ENCODE peak calls at places on chromosomes 5 and 9, in six cellular contexts. One of them, this sample, is unnamed.

GRCh38 chr5:178462846-178463245 is 127.3 kb downstream of the COL23A1 start:
- DNase-seq in IMR-90: no peak
- DNase-seq in trophoblast cell: no peak
- DNase-seq in mesenchymal stem cell: no peak
- DNase-seq in H9: no peak
- DNase-seq in neuronal stem cell: no peak
- DNase-seq in this sample: no peak

GRCh38 chr5:123681061-123681460 is 169.1 kb downstream of the CSNK1G3 start:
- DNase-seq in neuronal stem cell: no peak
- DNase-seq in trophoblast cell: no peak
- DNase-seq in IMR-90: no peak
- DNase-seq in mesenchymal stem cell: peak
- DNase-seq in H9: no peak
- DNase-seq in this sample: no peak

GRCh38 chr9:109600142-109600541 is 102.0 kb upstream of the PTPN3 start:
- DNase-seq in IMR-90: peak
- DNase-seq in neuronal stem cell: no peak
- DNase-seq in H9: no peak
- DNase-seq in mesenchymal stem cell: peak
- DNase-seq in trophoblast cell: no peak
- DNase-seq in this sample: peak

GRCh38 chr5:150622157-150622556 is 18.3 kb upstream of the SYNPO start:
- DNase-seq in neuronal stem cell: no peak
- DNase-seq in trophoblast cell: no peak
- DNase-seq in mesenchymal stem cell: no peak
- DNase-seq in H9: no peak
- DNase-seq in IMR-90: peak
- DNase-seq in this sample: no peak

GRCh38 chr5:73218552-73219171 is 45.7 kb downstream of the TMEM174 start:
- DNase-seq in trophoblast cell: no peak
- DNase-seq in H9: no peak
- DNase-seq in IMR-90: peak
- DNase-seq in neuronal stem cell: no peak
- DNase-seq in mesenchymal stem cell: peak
- DNase-seq in this sample: peak

GRCh38 chr5:1325191-1325741 is 19.6 kb downstream of the CLPTM1L start:
- DNase-seq in trophoblast cell: no peak
- DNase-seq in H9: peak
- DNase-seq in neuronal stem cell: no peak
- DNase-seq in IMR-90: no peak
- DNase-seq in mesenchymal stem cell: no peak
- DNase-seq in this sample: no peak

GRCh38 chr5:156534906-156535305 is 207.9 kb downstream of the SGCD start:
- DNase-seq in H9: no peak
- DNase-seq in trophoblast cell: no peak
- DNase-seq in IMR-90: peak
- DNase-seq in mesenchymal stem cell: no peak
- DNase-seq in neuronal stem cell: no peak
- DNase-seq in this sample: no peak

GRCh38 chr9:92607088-92607487 is 62.8 kb downstream of the IPPK start:
- DNase-seq in trophoblast cell: no peak
- DNase-seq in H9: no peak
- DNase-seq in neuronal stem cell: no peak
- DNase-seq in mesenchymal stem cell: peak
- DNase-seq in IMR-90: peak
- DNase-seq in this sample: no peak

GRCh38 chr9:131707677-131708612 is 31.9 kb downstream of the RAPGEF1 start:
- DNase-seq in IMR-90: peak
- DNase-seq in mesenchymal stem cell: peak
- DNase-seq in trophoblast cell: peak
- DNase-seq in H9: no peak
- DNase-seq in neuronal stem cell: no peak
- DNase-seq in this sample: no peak

GRCh38 chr9:19618816-19619215 is 170.0 kb downstream of the SLC24A2 start:
- DNase-seq in mesenchymal stem cell: no peak
- DNase-seq in IMR-90: no peak
- DNase-seq in neuronal stem cell: no peak
- DNase-seq in H9: no peak
- DNase-seq in trophoblast cell: no peak
- DNase-seq in this sample: no peak

GRCh38 chr5:178425621-178426068 is 164.5 kb downstream of the COL23A1 start:
- DNase-seq in H9: peak
- DNase-seq in neuronal stem cell: no peak
- DNase-seq in trophoblast cell: peak
- DNase-seq in IMR-90: no peak
- DNase-seq in mesenchymal stem cell: no peak
- DNase-seq in this sample: no peak

GRCh38 chr5:138449501-138450239 is 10.8 kb downstream of the REEP2 start:
- DNase-seq in IMR-90: peak
- DNase-seq in mesenchymal stem cell: peak
- DNase-seq in neuronal stem cell: peak
- DNase-seq in H9: peak
- DNase-seq in trophoblast cell: peak
- DNase-seq in this sample: peak

GRCh38 chr9:764105-764524 is 77.4 kb upstream of the DMRT1 start:
- DNase-seq in neuronal stem cell: peak
- DNase-seq in H9: peak
- DNase-seq in IMR-90: peak
- DNase-seq in trophoblast cell: peak
- DNase-seq in mesenchymal stem cell: peak
- DNase-seq in this sample: peak

GRCh38 chr5:90226433-90227099 is 183.0 kb downstream of the CETN3 start:
- DNase-seq in mesenchymal stem cell: no peak
- DNase-seq in trophoblast cell: no peak
- DNase-seq in H9: no peak
- DNase-seq in neuronal stem cell: no peak
- DNase-seq in IMR-90: no peak
- DNase-seq in this sample: no peak

GRCh38 chr5:56479701-56480304 is 246.7 kb upstream of the ANKRD55 start:
- DNase-seq in mesenchymal stem cell: no peak
- DNase-seq in IMR-90: no peak
- DNase-seq in trophoblast cell: no peak
- DNase-seq in neuronal stem cell: no peak
- DNase-seq in H9: no peak
- DNase-seq in this sample: peak

GRCh38 chr5:71865202-71865601 is 146.1 kb downstream of the CARTPT start:
- DNase-seq in mesenchymal stem cell: no peak
- DNase-seq in trophoblast cell: no peak
- DNase-seq in neuronal stem cell: no peak
- DNase-seq in IMR-90: peak
- DNase-seq in H9: no peak
- DNase-seq in this sample: no peak

GRCh38 chr5:161966544-161966943 is 101.0 kb upstream of the GABRG2 start:
- DNase-seq in trophoblast cell: no peak
- DNase-seq in neuronal stem cell: peak
- DNase-seq in mesenchymal stem cell: no peak
- DNase-seq in H9: no peak
- DNase-seq in IMR-90: no peak
- DNase-seq in this sample: peak

GRCh38 chr9:86511614-86512360 is 157.6 kb upstream of the TUT7 start:
- DNase-seq in trophoblast cell: no peak
- DNase-seq in mesenchymal stem cell: no peak
- DNase-seq in H9: no peak
- DNase-seq in neuronal stem cell: no peak
- DNase-seq in IMR-90: no peak
- DNase-seq in this sample: no peak

GRCh38 chr9:21549251-21549765 is 67.2 kb upstream of the IFNE start:
- DNase-seq in H9: no peak
- DNase-seq in mesenchymal stem cell: no peak
- DNase-seq in trophoblast cell: no peak
- DNase-seq in IMR-90: peak
- DNase-seq in neuronal stem cell: no peak
- DNase-seq in this sample: no peak

GRCh38 chr5:37730896-37731455 is 108.9 kb downstream of the GDNF start:
- DNase-seq in H9: no peak
- DNase-seq in trophoblast cell: no peak
- DNase-seq in IMR-90: no peak
- DNase-seq in neuronal stem cell: no peak
- DNase-seq in mesenchymal stem cell: no peak
- DNase-seq in this sample: peak

GRCh38 chr5:133404724-133405123 is 207.6 kb downstream of the FSTL4 start:
- DNase-seq in mesenchymal stem cell: no peak
- DNase-seq in H9: peak
- DNase-seq in trophoblast cell: no peak
- DNase-seq in neuronal stem cell: no peak
- DNase-seq in IMR-90: no peak
- DNase-seq in this sample: peak

DNA sequence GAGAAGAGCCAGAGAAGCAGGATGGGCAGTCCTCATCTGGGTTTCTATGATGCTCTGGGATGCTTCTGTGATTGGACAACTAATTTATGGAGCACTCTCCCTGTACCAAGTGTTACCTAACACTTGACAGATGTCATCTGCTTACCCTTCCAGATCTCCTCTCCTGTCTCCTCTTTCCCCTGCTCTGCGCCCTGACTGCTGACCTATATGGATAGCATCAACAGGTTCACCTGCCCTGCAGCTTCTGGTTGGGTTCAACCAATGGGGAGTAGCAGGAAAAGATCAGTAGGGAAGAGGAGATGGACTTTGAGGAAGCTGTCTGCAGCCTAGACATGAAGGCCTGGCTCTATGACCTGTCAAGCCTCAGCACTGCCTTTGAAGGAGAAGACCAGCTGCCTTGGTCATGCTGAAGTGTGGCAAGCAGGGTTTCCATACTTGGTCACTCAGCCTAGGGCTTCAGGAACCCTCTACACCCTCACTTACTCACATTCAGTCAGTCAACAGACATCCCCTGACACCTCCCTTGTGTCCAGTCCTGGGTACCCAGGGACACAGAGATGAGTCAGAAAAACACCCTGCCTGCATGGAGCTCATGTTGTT is 11.3 kb upstream of the P4HA2 start:
- DNase-seq in trophoblast cell: no peak
- DNase-seq in H9: peak
- DNase-seq in mesenchymal stem cell: no peak
- DNase-seq in IMR-90: no peak
- DNase-seq in neuronal stem cell: no peak
- DNase-seq in this sample: no peak
- H3K4me2 ChIP-seq in trophoblast cell: no peak
- H3K4me2 ChIP-seq in H9: no peak
- H3K4me2 ChIP-seq in mesenchymal stem cell: no peak
- H3K4me2 ChIP-seq in IMR-90: no peak
- H3K4me2 ChIP-seq in neuronal stem cell: no peak
- H3K4me2 ChIP-seq in this sample: no peak

GRCh38 chr9:130694205-130694604 is 625 bp downstream of the EXOSC2 start:
- DNase-seq in H9: no peak
- DNase-seq in neuronal stem cell: no peak
- DNase-seq in IMR-90: no peak
- DNase-seq in mesenchymal stem cell: no peak
- DNase-seq in trophoblast cell: no peak
- DNase-seq in this sample: no peak
- H3K23ac ChIP-seq in H9: no peak
- H3K23ac ChIP-seq in neuronal stem cell: no peak
- H3K23ac ChIP-seq in IMR-90: peak
- H3K23ac ChIP-seq in mesenchymal stem cell: no peak
- H3K23ac ChIP-seq in trophoblast cell: no peak
- H3K23ac ChIP-seq in this sample: no peak

DNA sequence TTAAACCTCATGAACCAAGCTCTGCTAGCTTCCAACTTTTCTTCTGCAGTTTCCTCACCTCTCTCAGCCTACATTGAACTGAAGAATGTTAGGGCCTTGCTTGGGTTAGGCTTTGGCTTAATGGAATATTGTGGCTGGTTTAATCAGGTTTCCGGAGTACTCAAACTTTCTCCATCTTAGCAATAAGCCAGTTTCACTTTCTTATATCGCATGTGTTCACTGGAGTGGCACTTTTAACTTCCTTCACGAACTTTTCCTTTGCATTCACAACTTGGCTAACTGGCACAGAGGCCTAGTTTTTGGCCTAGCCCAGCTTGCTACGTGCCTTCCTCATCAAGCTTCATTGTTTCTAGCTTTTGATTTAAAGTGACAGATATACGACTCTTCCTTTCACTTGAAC is 81.0 kb upstream of the MAST4 start:
- DNase-seq in mesenchymal stem cell: no peak
- DNase-seq in H9: no peak
- DNase-seq in trophoblast cell: no peak
- DNase-seq in neuronal stem cell: no peak
- DNase-seq in IMR-90: no peak
- DNase-seq in this sample: no peak
- H3K4me2 ChIP-seq in mesenchymal stem cell: no peak
- H3K4me2 ChIP-seq in H9: no peak
- H3K4me2 ChIP-seq in trophoblast cell: no peak
- H3K4me2 ChIP-seq in neuronal stem cell: no peak
- H3K4me2 ChIP-seq in IMR-90: no peak
- H3K4me2 ChIP-seq in this sample: no peak

DNA sequence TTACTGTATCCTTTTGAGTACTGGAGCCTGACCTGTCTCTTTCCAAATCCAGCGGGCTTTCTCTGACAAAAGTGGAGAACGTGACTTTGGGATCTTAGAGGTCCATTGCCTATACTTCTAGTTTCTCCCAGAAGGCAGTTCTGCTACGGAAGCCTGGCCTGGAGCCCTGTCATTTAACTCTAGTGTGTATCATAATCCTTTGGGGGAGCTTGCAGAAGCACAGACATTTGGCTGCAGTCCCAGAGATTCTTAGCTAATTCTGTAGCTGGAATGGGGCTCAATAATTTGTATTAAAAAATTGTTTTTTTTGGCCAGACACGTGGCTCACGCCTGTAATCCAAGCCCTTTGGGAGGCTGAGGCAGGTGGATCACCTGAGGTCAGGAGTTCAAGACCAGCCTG is 3.0 kb downstream of the HARS2 start:
- DNase-seq in trophoblast cell: no peak
- DNase-seq in mesenchymal stem cell: no peak
- DNase-seq in IMR-90: peak
- DNase-seq in H9: no peak
- DNase-seq in neuronal stem cell: no peak
- DNase-seq in this sample: no peak
- H3K23ac ChIP-seq in trophoblast cell: no peak
- H3K23ac ChIP-seq in mesenchymal stem cell: no peak
- H3K23ac ChIP-seq in IMR-90: no peak
- H3K23ac ChIP-seq in H9: no peak
- H3K23ac ChIP-seq in neuronal stem cell: no peak
- H3K23ac ChIP-seq in this sample: no peak

GRCh38 chr5:146284016-146284415 is 54.6 kb upstream of the POU4F3 start:
- DNase-seq in mesenchymal stem cell: no peak
- DNase-seq in H9: no peak
- DNase-seq in IMR-90: peak
- DNase-seq in neuronal stem cell: no peak
- DNase-seq in trophoblast cell: no peak
- DNase-seq in this sample: no peak
- H3K4me2 ChIP-seq in mesenchymal stem cell: no peak
- H3K4me2 ChIP-seq in H9: no peak
- H3K4me2 ChIP-seq in IMR-90: peak
- H3K4me2 ChIP-seq in neuronal stem cell: no peak
- H3K4me2 ChIP-seq in trophoblast cell: no peak
- H3K4me2 ChIP-seq in this sample: no peak